ENCODE peak calls at places on chromosomes 11 and 22, in seven cellular contexts. O, N, V, B, T, U and D are unnamed samples.
A peak's percentile ranks its signal among the peaks of the same experiment; 100 is the strongest.

GRCh38 chr22:25645964-25646363 is 81.5 kb downstream of the GRK3 start:
- DNase-seq in T (no peak), O (no peak), N (peak; percentile 10), U (no peak), V (no peak), B (no peak), D (no peak)

GRCh38 chr22:32795214-32795596 is 6.3 kb upstream of the TIMP3 start:
- DNase-seq in B (no peak), N (no peak), U (no peak), T (no peak), V (no peak), O (no peak), D (no peak)

GRCh38 chr22:44689915-44690524 is 12.0 kb upstream of the PRR5 start:
- DNase-seq in T (no peak), V (no peak), N (no peak), O (no peak), U (no peak), B (no peak), D (no peak)

GRCh38 chr11:19327280-19327679 is 86.5 kb upstream of the E2F8 start:
- DNase-seq in N (no peak), U (no peak), O (no peak), V (no peak), B (no peak), T (no peak), D (no peak)

GRCh38 chr11:79249341-79249993 is 191.4 kb downstream of the TENM4 start:
- DNase-seq in N (peak; percentile 75), O (no peak), V (no peak), T (no peak), B (peak; percentile 34), U (peak; percentile 73), D (no peak)

GRCh38 chr11:116420770-116421528 is 351.8 kb downstream of the BUD13 start:
- DNase-seq in O (no peak), N (no peak), B (no peak), T (no peak), V (peak; percentile 63), U (no peak), D (no peak)

GRCh38 chr11:45394294-45395085 is 108.3 kb upstream of the SYT13 start:
- DNase-seq in T (no peak), U (no peak), V (no peak), N (no peak), B (no peak), O (no peak), D (no peak)

GRCh38 chr11:60929774-60930173 is 5.5 kb downstream of the TMEM132A start:
- DNase-seq in N (no peak), O (no peak), U (no peak), B (no peak), T (no peak), V (no peak), D (no peak)

GRCh38 chr11:61922539-61922938 is 5.2 kb upstream of the RAB3IL1 start:
- DNase-seq in T (no peak), V (peak; percentile 79), N (peak; percentile 48), U (no peak), O (no peak), B (peak; percentile 36), D (no peak)

GRCh38 chr11:9606799-9607510 is 33.5 kb downstream of the WEE1 start:
- DNase-seq in N (no peak), B (no peak), O (no peak), T (no peak), V (peak; percentile 81), U (peak; percentile 26), D (peak; percentile 75)

GRCh38 chr11:105229758-105230157 is 90.2 kb upstream of the CARD18 start:
- DNase-seq in O (no peak), B (peak; percentile 47), T (no peak), V (no peak), N (peak; percentile 34), U (no peak), D (no peak)

GRCh38 chr11:20909995-20910726 is 240.8 kb downstream of the NELL1 start:
- DNase-seq in V (no peak), T (no peak), O (no peak), B (no peak), N (no peak), U (no peak), D (no peak)

GRCh38 chr11:64569300-64569970 is 21.6 kb upstream of the SLC22A12 start:
- DNase-seq in V (no peak), N (no peak), U (no peak), B (no peak), T (no peak), O (no peak), D (no peak)

GRCh38 chr11:34706709-34707461 is 86.0 kb downstream of the EHF start:
- DNase-seq in U (no peak), V (no peak), B (no peak), O (no peak), N (no peak), T (no peak), D (no peak)

GRCh38 chr11:118641463-118642019 is 34.1 kb downstream of the PHLDB1 start:
- DNase-seq in B (no peak), N (no peak), V (no peak), O (no peak), U (no peak), T (no peak), D (no peak)

GRCh38 chr22:45632791-45633515 is 38.7 kb upstream of the ATXN10 start:
- DNase-seq in B (no peak), N (no peak), U (no peak), T (no peak), V (no peak), O (no peak), D (no peak)

GRCh38 chr11:15816996-15817395 is 539.4 kb downstream of the SOX6 start:
- DNase-seq in B (no peak), U (no peak), N (peak; percentile 28), T (no peak), V (no peak), O (no peak), D (no peak)

GRCh38 chr11:74085542-74085892 is 76.6 kb upstream of the UCP3 start:
- DNase-seq in N (peak; percentile 25), V (no peak), U (no peak), B (no peak), O (no peak), T (no peak), D (no peak)

GRCh38 chr22:21634081-21634480 is 1.5 kb downstream of the CCDC116 start:
- DNase-seq in N (no peak), V (no peak), T (no peak), B (no peak), O (no peak), U (no peak), D (no peak)

GRCh38 chr11:123373754-123374621 is 56.1 kb upstream of the GRAMD1B start:
- DNase-seq in T (no peak), B (no peak), O (no peak), V (no peak), U (no peak), N (no peak), D (no peak)

GRCh38 chr11:123366924-123367323 is 63.1 kb upstream of the GRAMD1B start:
- DNase-seq in V (no peak), O (no peak), T (no peak), U (no peak), B (no peak), N (no peak), D (no peak)

GRCh38 chr11:123375832-123376231 is 54.2 kb upstream of the GRAMD1B start:
- DNase-seq in O (no peak), T (no peak), U (no peak), B (no peak), N (no peak), V (no peak), D (no peak)

GRCh38 chr11:123374622-123374968 is 55.5 kb upstream of the GRAMD1B start:
- DNase-seq in U (no peak), O (no peak), N (no peak), T (no peak), V (no peak), B (no peak), D (no peak)

GRCh38 chr11:123371506-123372297 is 58.4 kb upstream of the GRAMD1B start:
- DNase-seq in V (no peak), O (no peak), T (no peak), N (no peak), U (no peak), B (no peak), D (peak; percentile 31)
- H3K4ac ChIP-seq in V (no peak overlapping the region), O (no peak overlapping the region), T (no peak overlapping the region), N (no peak overlapping the region), U (no peak overlapping the region), B (no peak overlapping the region), D (no peak overlapping the region)

DNA sequence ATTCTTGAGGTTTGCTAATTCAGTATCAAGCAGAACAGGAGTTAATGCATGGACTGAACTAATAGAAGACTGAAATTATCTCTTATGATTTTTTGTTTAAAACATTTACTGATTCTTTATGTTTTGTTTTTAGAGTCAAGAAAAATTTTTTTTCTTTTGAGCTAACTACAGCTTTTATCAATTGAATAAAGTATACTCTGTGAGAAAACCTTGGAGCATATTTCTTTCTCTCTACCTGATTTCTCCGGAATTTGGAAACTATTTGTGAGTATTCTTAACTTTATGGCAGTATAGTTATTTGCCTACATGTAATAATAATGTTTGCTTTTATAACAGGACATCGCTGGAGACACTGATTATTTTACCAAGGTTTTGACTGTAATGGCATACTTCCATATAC is 18.1 kb upstream of the CRTAM start:
- DNase-seq in O (no peak), U (no peak), N (no peak), B (no peak), T (no peak), V (no peak), D (no peak)
- H3K4ac ChIP-seq in O (no peak overlapping the region), U (no peak overlapping the region), N (no peak overlapping the region), B (no peak overlapping the region), T (no peak overlapping the region), V (no peak overlapping the region), D (no peak overlapping the region)

GRCh38 chr11:107257660-107258059 is 200.0 kb downstream of the CWF19L2 start:
- DNase-seq in V (no peak), B (no peak), O (no peak), T (no peak), U (no peak), N (no peak), D (no peak)

GRCh38 chr11:107250017-107250416 is 207.6 kb downstream of the CWF19L2 start:
- DNase-seq in V (no peak), N (no peak), B (no peak), T (no peak), O (no peak), U (no peak), D (peak; percentile 38)

GRCh38 chr11:107251298-107251697 is 206.3 kb downstream of the CWF19L2 start:
- DNase-seq in T (no peak), B (no peak), V (no peak), O (no peak), N (no peak), U (no peak), D (no peak)

GRCh38 chr11:107249054-107249453 is 208.6 kb downstream of the CWF19L2 start:
- DNase-seq in O (no peak), V (no peak), B (no peak), N (no peak), T (no peak), U (no peak), D (no peak)

GRCh38 chr11:107252429-107253161 is 205.0 kb downstream of the CWF19L2 start:
- DNase-seq in O (no peak), V (no peak), T (no peak), B (no peak), U (no peak), N (no peak), D (no peak)
- H3K4ac ChIP-seq in O (no peak overlapping the region), V (no peak overlapping the region), T (no peak overlapping the region), B (no peak overlapping the region), U (no peak overlapping the region), N (no peak overlapping the region), D (no peak overlapping the region)

DNA sequence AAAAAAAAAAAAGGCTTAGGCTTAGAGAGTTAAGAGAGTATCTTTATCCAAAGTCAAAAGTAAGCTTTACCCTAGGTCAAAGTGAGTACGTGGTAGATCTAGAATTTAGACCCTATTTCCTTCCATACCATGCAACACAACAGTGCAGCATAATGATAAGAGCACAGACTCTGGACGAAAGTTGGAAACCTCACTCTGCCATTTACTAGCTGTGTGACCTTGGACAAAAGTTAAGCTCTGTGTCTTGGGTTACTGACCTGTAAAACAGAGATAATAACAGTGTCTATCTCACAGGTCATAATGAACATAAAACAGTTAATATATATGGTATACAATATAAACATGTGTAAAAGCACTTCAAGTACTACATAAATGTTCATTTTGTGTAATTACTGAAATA is 13.6 kb upstream of the CHRNA10 start:
- DNase-seq in U (no peak), N (no peak), B (no peak), O (no peak), T (no peak), V (no peak), D (no peak)
- H3K4ac ChIP-seq in U (no peak overlapping the region), N (no peak overlapping the region), B (no peak overlapping the region), O (no peak overlapping the region), T (no peak overlapping the region), V (no peak overlapping the region), D (no peak overlapping the region)